ENCODE peak calls at places on chromosome 13, in four cellular contexts. One of them, this sample, is unnamed.

GRCh38 chr13:99988469-99989375 is 7.1 kb downstream of the ZIC2 start:
- DNase-seq in T-helper 9 cell: no peak
- DNase-seq in mucosa of descending colon: no peak
- DNase-seq in stimulated activated CD4-positive, alpha-beta T cell treated with anti-CD3 and anti-CD28 coated beads, TNF-alpha, amount 100 ng/mL, for 1 hour: no peak
- DNase-seq in this sample: peak; percentile 65

GRCh38 chr13:34035676-34036325 is 217.9 kb downstream of the RFC3 start:
- DNase-seq in T-helper 9 cell: no peak
- DNase-seq in mucosa of descending colon: no peak
- DNase-seq in stimulated activated CD4-positive, alpha-beta T cell treated with anti-CD3 and anti-CD28 coated beads, TNF-alpha, amount 100 ng/mL, for 1 hour: no peak
- DNase-seq in this sample: no peak

GRCh38 chr13:45511310-45512147 is 46.8 kb downstream of the COG3 start:
- DNase-seq in T-helper 9 cell: no peak
- DNase-seq in mucosa of descending colon: no peak
- DNase-seq in stimulated activated CD4-positive, alpha-beta T cell treated with anti-CD3 and anti-CD28 coated beads, TNF-alpha, amount 100 ng/mL, for 1 hour: no peak
- DNase-seq in this sample: peak; percentile 53

GRCh38 chr13:45472171-45472705 is 7.5 kb downstream of the COG3 start:
- DNase-seq in T-helper 9 cell: no peak
- DNase-seq in mucosa of descending colon: no peak
- DNase-seq in stimulated activated CD4-positive, alpha-beta T cell treated with anti-CD3 and anti-CD28 coated beads, TNF-alpha, amount 100 ng/mL, for 1 hour: no peak
- DNase-seq in this sample: no peak

GRCh38 chr13:65854431-65854830 is 1375.7 kb downstream of the PCDH9 start:
- DNase-seq in T-helper 9 cell: no peak
- DNase-seq in mucosa of descending colon: no peak
- DNase-seq in stimulated activated CD4-positive, alpha-beta T cell treated with anti-CD3 and anti-CD28 coated beads, TNF-alpha, amount 100 ng/mL, for 1 hour: no peak
- DNase-seq in this sample: no peak

GRCh38 chr13:49319555-49320350 is 72.0 kb downstream of the CDADC1 start:
- DNase-seq in T-helper 9 cell: no peak
- DNase-seq in mucosa of descending colon: no peak
- DNase-seq in stimulated activated CD4-positive, alpha-beta T cell treated with anti-CD3 and anti-CD28 coated beads, TNF-alpha, amount 100 ng/mL, for 1 hour: no peak
- DNase-seq in this sample: no peak

GRCh38 chr13:30659980-30660379 is 42.3 kb downstream of the USPL1 start:
- DNase-seq in T-helper 9 cell: no peak
- DNase-seq in mucosa of descending colon: no peak
- DNase-seq in stimulated activated CD4-positive, alpha-beta T cell treated with anti-CD3 and anti-CD28 coated beads, TNF-alpha, amount 100 ng/mL, for 1 hour: no peak
- DNase-seq in this sample: no peak

GRCh38 chr13:106118996-106119395 is 416.5 kb downstream of the EFNB2 start:
- DNase-seq in T-helper 9 cell: no peak
- DNase-seq in mucosa of descending colon: no peak
- DNase-seq in stimulated activated CD4-positive, alpha-beta T cell treated with anti-CD3 and anti-CD28 coated beads, TNF-alpha, amount 100 ng/mL, for 1 hour: no peak
- DNase-seq in this sample: no peak

GRCh38 chr13:56424246-56424645 is 716.5 kb upstream of the PRR20A start:
- DNase-seq in T-helper 9 cell: no peak
- DNase-seq in mucosa of descending colon: no peak
- DNase-seq in stimulated activated CD4-positive, alpha-beta T cell treated with anti-CD3 and anti-CD28 coated beads, TNF-alpha, amount 100 ng/mL, for 1 hour: no peak
- DNase-seq in this sample: no peak

GRCh38 chr13:110816500-110816899 is 98.4 kb downstream of the ANKRD10 start:
- DNase-seq in T-helper 9 cell: no peak
- DNase-seq in mucosa of descending colon: no peak
- DNase-seq in stimulated activated CD4-positive, alpha-beta T cell treated with anti-CD3 and anti-CD28 coated beads, TNF-alpha, amount 100 ng/mL, for 1 hour: no peak
- DNase-seq in this sample: no peak

GRCh38 chr13:97280478-97280877 is 58.3 kb downstream of the MBNL2 start:
- DNase-seq in T-helper 9 cell: no peak
- DNase-seq in mucosa of descending colon: no peak
- DNase-seq in stimulated activated CD4-positive, alpha-beta T cell treated with anti-CD3 and anti-CD28 coated beads, TNF-alpha, amount 100 ng/mL, for 1 hour: no peak
- DNase-seq in this sample: no peak

GRCh38 chr13:106958690-106959089 is 390.8 kb upstream of the ARGLU1 start:
- DNase-seq in T-helper 9 cell: no peak
- DNase-seq in mucosa of descending colon: no peak
- DNase-seq in stimulated activated CD4-positive, alpha-beta T cell treated with anti-CD3 and anti-CD28 coated beads, TNF-alpha, amount 100 ng/mL, for 1 hour: no peak
- DNase-seq in this sample: no peak

This sample was measured in NCI-H2081.